ENCODE peak calls at places on chromosome 19, in six cellular contexts. V is WTC11, S is H1, T is K562, L is HCT116, G is HepG2. R is an unnamed sample.

GRCh38 chr19:3494051-3494450 is 6.4 kb downstream of the DOHH start:
- DNase-seq in L (no peak), V (peak; percentile 88), G (no peak), S (no peak), T (peak; percentile 32), R (no peak)

GRCh38 chr19:12521996-12522395 is 29.3 kb downstream of the ZNF564 start:
- DNase-seq in S (peak; percentile 51), T (peak; percentile 69), V (peak; percentile 72), G (peak; percentile 18), L (no peak), R (no peak)

GRCh38 chr19:11697284-11697855 is 41.4 kb downstream of the ZNF823 start:
- DNase-seq in S (no peak), V (no peak), G (no peak), T (no peak), L (no peak), R (no peak)

GRCh38 chr19:18648971-18649310 is 12.1 kb downstream of the KLHL26 start:
- DNase-seq in L (no peak), S (no peak), T (no peak), G (no peak), V (no peak), R (no peak)

GRCh38 chr19:32373614-32374295 is 28.3 kb downstream of the ZNF507 start:
- DNase-seq in V (no peak), L (peak; percentile 94), T (peak; percentile 91), G (peak; percentile 100), S (no peak), R (no peak)

GRCh38 chr19:20287070-20287469 is 120.1 kb downstream of the ZNF486 start:
- DNase-seq in T (no peak), G (no peak), L (no peak), S (no peak), V (no peak), R (no peak)

GRCh38 chr19:36196249-36196648 is 18.2 kb downstream of the ZNF565 start:
- DNase-seq in V (no peak), T (no peak), L (no peak), S (no peak), G (no peak), R (no peak)

GRCh38 chr19:35879770-35880317 is 11.5 kb downstream of the APLP1 start:
- DNase-seq in L (peak; percentile 75), T (peak; percentile 96), S (peak; percentile 64), V (peak; percentile 98), G (peak; percentile 73), R (no peak)

GRCh38 chr19:33339016-33339749 is 34.3 kb upstream of the CEBPG start:
- DNase-seq in V (no peak), S (no peak), T (no peak), G (no peak), L (no peak), R (no peak)

GRCh38 chr19:17784201-17785008 is 10.5 kb upstream of the B3GNT3 start:
- DNase-seq in S (no peak), T (peak; percentile 82), V (peak; percentile 89), G (peak; percentile 49), L (no peak), R (no peak)

GRCh38 chr19:46605356-46605821 is 4.3 kb downstream of the CALM3 start:
- DNase-seq in S (no peak), L (no peak), G (no peak), V (peak; percentile 7), T (no peak), R (no peak)

GRCh38 chr19:36686365-36687213 is 823 bp upstream of the ZNF567 start:
- DNase-seq in T (no peak), S (no peak), L (no peak), G (no peak), V (no peak), R (no peak)

GRCh38 chr19:4878491-4878968 is 11.1 kb upstream of the PLIN3 start:
- DNase-seq in L (no peak), S (no peak), G (no peak), T (no peak), V (peak; percentile 38), R (no peak)

GRCh38 chr19:2394054-2394668 is 33.2 kb downstream of the TIMM13 start:
- DNase-seq in T (no peak), V (no peak), L (no peak), S (no peak), G (peak; percentile 53), R (peak; percentile 38)

GRCh38 chr19:6035026-6035425 is 57.1 kb upstream of the RANBP3 start:
- DNase-seq in L (no peak), S (no peak), T (no peak), G (no peak), V (no peak), R (no peak)

GRCh38 chr19:54162241-54162805 is 2.8 kb upstream of the LENG1 start:
- DNase-seq in L (peak; percentile 65), G (no peak), V (peak; percentile 87), T (peak; percentile 90), S (no peak), R (no peak)

GRCh38 chr19:55615553-55616394 is 8.6 kb downstream of the ZNF784 start:
- DNase-seq in L (no peak), G (no peak), T (no peak), V (no peak), S (no peak), R (no peak)

GRCh38 chr19:43625918-43626579 is 6.6 kb upstream of the ZNF428 start:
- DNase-seq in S (no peak), G (no peak), V (peak; percentile 74), T (peak; percentile 78), L (no peak), R (no peak)

GRCh38 chr19:46408611-46409039 is 4.7 kb downstream of the CCDC8 start:
- DNase-seq in L (no peak), G (peak; percentile 25), T (no peak), S (no peak), V (no peak), R (no peak)

GRCh38 chr19:2814426-2814825 is 5.2 kb upstream of the ZNF554 start:
- DNase-seq in T (no peak), G (no peak), S (no peak), V (no peak), L (no peak), R (no peak)

GRCh38 chr19:55197531-55197930 is 11.8 kb downstream of the PTPRH start:
- DNase-seq in L (no peak), T (no peak), G (no peak), V (no peak), S (no peak), R (no peak)

GRCh38 chr19:24052811-24053210 is 34.2 kb upstream of the ZNF254 start:
- DNase-seq in G (no peak), L (no peak), V (no peak), T (no peak), S (no peak), R (no peak)

GRCh38 chr19:24053601-24054000 is 33.4 kb upstream of the ZNF254 start:
- DNase-seq in S (no peak), L (no peak), V (no peak), G (no peak), T (no peak), R (no peak)

GRCh38 chr19:24051516-24051915 is 35.5 kb upstream of the ZNF254 start:
- DNase-seq in G (no peak), L (no peak), T (no peak), V (no peak), S (no peak), R (no peak)

GRCh38 chr19:24055548-24055947 is 31.4 kb upstream of the ZNF254 start:
- DNase-seq in V (no peak), G (no peak), L (no peak), S (no peak), T (no peak), R (no peak)

DNA sequence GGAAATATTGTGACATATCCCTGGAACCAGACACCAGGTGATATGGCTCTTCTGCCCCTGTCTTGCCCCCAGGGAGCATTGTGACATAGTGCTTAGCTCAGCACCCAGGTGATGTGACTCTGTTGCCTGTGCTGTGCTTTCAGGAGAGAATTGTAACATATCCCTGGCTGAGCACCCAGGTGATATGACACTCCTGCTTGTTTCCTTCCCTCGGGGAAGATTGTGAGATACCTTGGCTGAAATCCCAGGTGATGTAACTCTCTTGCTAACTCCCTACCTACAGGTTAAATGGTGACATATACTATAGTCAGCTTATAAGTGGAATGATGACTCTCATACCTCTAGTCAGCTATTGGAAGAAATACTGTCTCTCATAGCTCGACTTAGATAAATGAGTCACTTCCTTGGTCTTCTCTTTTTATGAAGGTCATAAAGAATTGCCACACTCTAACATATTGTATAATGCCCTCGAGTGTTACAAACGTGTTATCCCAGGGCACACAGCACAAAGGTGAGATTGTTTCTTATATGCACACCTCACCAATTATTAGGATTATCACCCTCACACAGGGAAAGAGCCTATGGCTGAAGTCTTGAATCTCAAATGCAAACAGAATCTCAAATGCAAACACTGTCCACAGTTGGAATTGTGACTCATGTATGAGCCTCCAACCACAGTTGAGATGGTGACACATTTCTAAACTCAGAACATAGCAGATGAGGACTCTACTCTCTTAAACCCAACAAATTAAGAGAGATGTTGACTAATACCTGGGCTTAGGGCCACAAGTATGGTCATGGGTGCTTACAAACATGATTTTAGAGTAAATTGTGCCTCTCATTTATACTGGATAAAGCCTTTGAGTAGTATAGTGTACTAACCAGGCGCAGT is 32.7 kb upstream of the ZNF254 start:
- DNase-seq in G (peak; percentile 66), V (no peak), L (peak; percentile 24), S (no peak), T (no peak), R (no peak)
- TF ChIP-seq ATF3 in G (no peak), V (no peak), L (no peak), S (no peak), T (no peak), R (no peak)

GRCh38 chr19:39083983-39084731 is at the start of gene ACP7:
- DNase-seq in G (no peak), T (no peak), L (no peak), V (peak; percentile 40), S (no peak), R (no peak)

GRCh38 chr19:39085392-39085791 is 1.2 kb downstream of the ACP7 start:
- DNase-seq in T (no peak), L (no peak), S (no peak), V (no peak), G (no peak), R (no peak)

GRCh38 chr19:39083599-39083982 is 577 bp upstream of the ACP7 start:
- DNase-seq in V (no peak), L (no peak), S (no peak), T (no peak), G (no peak), R (no peak)

GRCh38 chr19:39086401-39086800 is 2.2 kb downstream of the ACP7 start:
- DNase-seq in L (no peak), S (no peak), V (no peak), T (no peak), G (no peak), R (no peak)

GRCh38 chr19:39084732-39085080 is 538 bp downstream of the ACP7 start:
- DNase-seq in V (no peak), G (no peak), S (no peak), T (no peak), L (no peak), R (no peak)
- TF ChIP-seq ATF3 in V (no peak), G (no peak), S (no peak), T (no peak), L (no peak), R (no peak)

GRCh38 chr19:23547816-23548430 is 139.1 kb downstream of the ZNF675 start:
- DNase-seq in G (no peak), S (no peak), T (no peak), V (no peak), L (no peak), R (no peak)
- TF ChIP-seq ATF3 in G (no peak), S (no peak), T (no peak), V (no peak), L (no peak), R (no peak)

DNA sequence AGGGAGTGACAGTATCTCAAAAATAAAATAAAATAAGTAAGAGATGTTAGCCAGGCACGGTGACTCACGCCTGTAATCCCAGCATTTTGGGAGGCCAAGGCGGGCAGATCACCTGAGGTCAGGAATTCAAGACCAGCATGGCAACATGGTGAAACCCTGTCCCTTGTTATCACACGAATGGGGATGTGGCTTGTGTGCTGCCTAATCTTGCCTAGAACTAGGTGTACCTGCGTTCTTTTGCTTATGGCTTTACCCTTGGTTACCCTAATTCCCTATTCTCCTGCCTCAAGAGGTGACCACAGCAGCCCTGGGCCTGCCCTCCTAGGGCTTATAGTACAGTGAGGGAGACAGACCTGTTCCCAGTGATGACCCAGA is 6.3 kb upstream of the PVR start:
- DNase-seq in S (no peak), L (no peak), G (no peak), T (no peak), V (no peak), R (no peak)
- TF ChIP-seq ATF3 in S (no peak), L (no peak), G (no peak), T (no peak), V (no peak), R (no peak)

R was measured in GM12878.